ENCODE peak calls at places on chromosomes 4 and X, in ten cellular contexts. One of them, this sample, is unnamed.

GRCh38 chrX:121307441-121307840 is 260.0 kb downstream of the GLUD2 start:
- DNase-seq in stimulated activated CD8-positive, alpha-beta memory T cell treated with anti-CD3 and anti-CD28 coated beads, Interleukin-7, amount 100 ng/mL, for 1 hour: no peak
- DNase-seq in NCI-H69: no peak
- DNase-seq in T-helper 2 cell: no peak
- DNase-seq in hypothalamus: no peak
- DNase-seq in HT1080: no peak
- DNase-seq in Karpas-422: no peak
- DNase-seq in NT2/D1: no peak
- DNase-seq in NCI-H1092 treated with DMSO at 0.1 percent for 48 hours: no peak
- DNase-seq in cardiac muscle cell: peak
- DNase-seq in this sample: no peak

GRCh38 chr4:90715242-90715641 is 588.0 kb downstream of the CCSER1 start:
- DNase-seq in stimulated activated CD8-positive, alpha-beta memory T cell treated with anti-CD3 and anti-CD28 coated beads, Interleukin-7, amount 100 ng/mL, for 1 hour: no peak
- DNase-seq in NCI-H69: peak
- DNase-seq in T-helper 2 cell: no peak
- DNase-seq in hypothalamus: no peak
- DNase-seq in HT1080: no peak
- DNase-seq in Karpas-422: no peak
- DNase-seq in NT2/D1: no peak
- DNase-seq in NCI-H1092 treated with DMSO at 0.1 percent for 48 hours: peak
- DNase-seq in cardiac muscle cell: no peak
- DNase-seq in this sample: no peak

GRCh38 chr4:173459857-173460256 is 60.9 kb upstream of the SCRG1 start:
- DNase-seq in stimulated activated CD8-positive, alpha-beta memory T cell treated with anti-CD3 and anti-CD28 coated beads, Interleukin-7, amount 100 ng/mL, for 1 hour: no peak
- DNase-seq in NCI-H69: no peak
- DNase-seq in T-helper 2 cell: no peak
- DNase-seq in hypothalamus: no peak
- DNase-seq in HT1080: no peak
- DNase-seq in Karpas-422: no peak
- DNase-seq in NT2/D1: no peak
- DNase-seq in NCI-H1092 treated with DMSO at 0.1 percent for 48 hours: no peak
- DNase-seq in cardiac muscle cell: no peak
- DNase-seq in this sample: no peak

GRCh38 chr4:38857354-38858096 is 908 bp upstream of the TLR6 start:
- DNase-seq in stimulated activated CD8-positive, alpha-beta memory T cell treated with anti-CD3 and anti-CD28 coated beads, Interleukin-7, amount 100 ng/mL, for 1 hour: no peak
- DNase-seq in NCI-H69: no peak
- DNase-seq in T-helper 2 cell: no peak
- DNase-seq in hypothalamus: no peak
- DNase-seq in HT1080: peak
- DNase-seq in Karpas-422: peak
- DNase-seq in NT2/D1: no peak
- DNase-seq in NCI-H1092 treated with DMSO at 0.1 percent for 48 hours: no peak
- DNase-seq in cardiac muscle cell: peak
- DNase-seq in this sample: peak

GRCh38 chrX:113470166-113470565 is 629.5 kb upstream of the AMOT start:
- DNase-seq in stimulated activated CD8-positive, alpha-beta memory T cell treated with anti-CD3 and anti-CD28 coated beads, Interleukin-7, amount 100 ng/mL, for 1 hour: no peak
- DNase-seq in NCI-H69: no peak
- DNase-seq in T-helper 2 cell: no peak
- DNase-seq in hypothalamus: no peak
- DNase-seq in HT1080: no peak
- DNase-seq in Karpas-422: no peak
- DNase-seq in NT2/D1: no peak
- DNase-seq in NCI-H1092 treated with DMSO at 0.1 percent for 48 hours: no peak
- DNase-seq in cardiac muscle cell: no peak
- DNase-seq in this sample: no peak

GRCh38 chr4:118290951-118291350 is 61.9 kb downstream of the PRSS12 start:
- DNase-seq in stimulated activated CD8-positive, alpha-beta memory T cell treated with anti-CD3 and anti-CD28 coated beads, Interleukin-7, amount 100 ng/mL, for 1 hour: no peak
- DNase-seq in NCI-H69: no peak
- DNase-seq in T-helper 2 cell: no peak
- DNase-seq in hypothalamus: no peak
- DNase-seq in HT1080: peak
- DNase-seq in Karpas-422: no peak
- DNase-seq in NT2/D1: no peak
- DNase-seq in NCI-H1092 treated with DMSO at 0.1 percent for 48 hours: no peak
- DNase-seq in cardiac muscle cell: no peak
- DNase-seq in this sample: no peak

GRCh38 chr4:41304221-41304620 is 47.5 kb downstream of the UCHL1 start:
- DNase-seq in stimulated activated CD8-positive, alpha-beta memory T cell treated with anti-CD3 and anti-CD28 coated beads, Interleukin-7, amount 100 ng/mL, for 1 hour: no peak
- DNase-seq in NCI-H69: no peak
- DNase-seq in T-helper 2 cell: no peak
- DNase-seq in hypothalamus: no peak
- DNase-seq in HT1080: no peak
- DNase-seq in Karpas-422: no peak
- DNase-seq in NT2/D1: no peak
- DNase-seq in NCI-H1092 treated with DMSO at 0.1 percent for 48 hours: peak
- DNase-seq in cardiac muscle cell: no peak
- DNase-seq in this sample: peak

GRCh38 chr4:39576268-39576667 is 49.0 kb upstream of the UGDH start:
- DNase-seq in stimulated activated CD8-positive, alpha-beta memory T cell treated with anti-CD3 and anti-CD28 coated beads, Interleukin-7, amount 100 ng/mL, for 1 hour: no peak
- DNase-seq in NCI-H69: no peak
- DNase-seq in T-helper 2 cell: no peak
- DNase-seq in hypothalamus: no peak
- DNase-seq in HT1080: no peak
- DNase-seq in Karpas-422: no peak
- DNase-seq in NT2/D1: no peak
- DNase-seq in NCI-H1092 treated with DMSO at 0.1 percent for 48 hours: no peak
- DNase-seq in cardiac muscle cell: no peak
- DNase-seq in this sample: no peak

GRCh38 chr4:117284736-117285135 is 199.4 kb upstream of the TRAM1L1 start:
- DNase-seq in stimulated activated CD8-positive, alpha-beta memory T cell treated with anti-CD3 and anti-CD28 coated beads, Interleukin-7, amount 100 ng/mL, for 1 hour: no peak
- DNase-seq in NCI-H69: no peak
- DNase-seq in T-helper 2 cell: no peak
- DNase-seq in hypothalamus: no peak
- DNase-seq in HT1080: no peak
- DNase-seq in Karpas-422: no peak
- DNase-seq in NT2/D1: no peak
- DNase-seq in NCI-H1092 treated with DMSO at 0.1 percent for 48 hours: no peak
- DNase-seq in cardiac muscle cell: no peak
- DNase-seq in this sample: no peak

GRCh38 chrX:13101439-13102139 is 57.2 kb upstream of the FAM9C start:
- DNase-seq in stimulated activated CD8-positive, alpha-beta memory T cell treated with anti-CD3 and anti-CD28 coated beads, Interleukin-7, amount 100 ng/mL, for 1 hour: no peak
- DNase-seq in NCI-H69: peak
- DNase-seq in T-helper 2 cell: no peak
- DNase-seq in hypothalamus: no peak
- DNase-seq in HT1080: peak
- DNase-seq in Karpas-422: no peak
- DNase-seq in NT2/D1: no peak
- DNase-seq in NCI-H1092 treated with DMSO at 0.1 percent for 48 hours: no peak
- DNase-seq in cardiac muscle cell: peak
- DNase-seq in this sample: peak

GRCh38 chr4:20612313-20612712 is 87.9 kb upstream of the PACRGL start:
- DNase-seq in stimulated activated CD8-positive, alpha-beta memory T cell treated with anti-CD3 and anti-CD28 coated beads, Interleukin-7, amount 100 ng/mL, for 1 hour: no peak
- DNase-seq in NCI-H69: no peak
- DNase-seq in T-helper 2 cell: no peak
- DNase-seq in hypothalamus: no peak
- DNase-seq in HT1080: peak
- DNase-seq in Karpas-422: no peak
- DNase-seq in NT2/D1: no peak
- DNase-seq in NCI-H1092 treated with DMSO at 0.1 percent for 48 hours: no peak
- DNase-seq in cardiac muscle cell: no peak
- DNase-seq in this sample: no peak

GRCh38 chrX:68832101-68832416 is 3.2 kb downstream of the EFNB1 start:
- DNase-seq in stimulated activated CD8-positive, alpha-beta memory T cell treated with anti-CD3 and anti-CD28 coated beads, Interleukin-7, amount 100 ng/mL, for 1 hour: no peak
- DNase-seq in NCI-H69: peak
- DNase-seq in T-helper 2 cell: no peak
- DNase-seq in hypothalamus: no peak
- DNase-seq in HT1080: peak
- DNase-seq in Karpas-422: peak
- DNase-seq in NT2/D1: no peak
- DNase-seq in NCI-H1092 treated with DMSO at 0.1 percent for 48 hours: peak
- DNase-seq in cardiac muscle cell: peak
- DNase-seq in this sample: no peak

GRCh38 chrX:150548251-150548650 is 20.2 kb upstream of the MTM1 start:
- DNase-seq in stimulated activated CD8-positive, alpha-beta memory T cell treated with anti-CD3 and anti-CD28 coated beads, Interleukin-7, amount 100 ng/mL, for 1 hour: no peak
- DNase-seq in NCI-H69: no peak
- DNase-seq in T-helper 2 cell: no peak
- DNase-seq in hypothalamus: no peak
- DNase-seq in HT1080: no peak
- DNase-seq in Karpas-422: no peak
- DNase-seq in NT2/D1: no peak
- DNase-seq in NCI-H1092 treated with DMSO at 0.1 percent for 48 hours: no peak
- DNase-seq in cardiac muscle cell: no peak
- DNase-seq in this sample: no peak

GRCh38 chrX:20693071-20693470 is 426.4 kb upstream of the RPS6KA3 start:
- DNase-seq in stimulated activated CD8-positive, alpha-beta memory T cell treated with anti-CD3 and anti-CD28 coated beads, Interleukin-7, amount 100 ng/mL, for 1 hour: no peak
- DNase-seq in NCI-H69: no peak
- DNase-seq in T-helper 2 cell: no peak
- DNase-seq in hypothalamus: no peak
- DNase-seq in HT1080: peak
- DNase-seq in Karpas-422: no peak
- DNase-seq in NT2/D1: no peak
- DNase-seq in NCI-H1092 treated with DMSO at 0.1 percent for 48 hours: no peak
- DNase-seq in cardiac muscle cell: no peak
- DNase-seq in this sample: no peak

GRCh38 chrX:153651540-153652079 is 4.6 kb downstream of the DUSP9 start:
- DNase-seq in stimulated activated CD8-positive, alpha-beta memory T cell treated with anti-CD3 and anti-CD28 coated beads, Interleukin-7, amount 100 ng/mL, for 1 hour: no peak
- DNase-seq in NCI-H69: no peak
- DNase-seq in T-helper 2 cell: no peak
- DNase-seq in hypothalamus: no peak
- DNase-seq in HT1080: no peak
- DNase-seq in Karpas-422: peak
- DNase-seq in NT2/D1: no peak
- DNase-seq in NCI-H1092 treated with DMSO at 0.1 percent for 48 hours: no peak
- DNase-seq in cardiac muscle cell: no peak
- DNase-seq in this sample: no peak

GRCh38 chrX:133943507-133943906 is 41.9 kb downstream of the GPC3 start:
- DNase-seq in stimulated activated CD8-positive, alpha-beta memory T cell treated with anti-CD3 and anti-CD28 coated beads, Interleukin-7, amount 100 ng/mL, for 1 hour: no peak
- DNase-seq in NCI-H69: no peak
- DNase-seq in T-helper 2 cell: no peak
- DNase-seq in hypothalamus: no peak
- DNase-seq in HT1080: no peak
- DNase-seq in Karpas-422: no peak
- DNase-seq in NT2/D1: no peak
- DNase-seq in NCI-H1092 treated with DMSO at 0.1 percent for 48 hours: no peak
- DNase-seq in cardiac muscle cell: no peak
- DNase-seq in this sample: no peak

GRCh38 chrX:153537526-153538295 is 20.3 kb downstream of the ATP2B3 start:
- DNase-seq in stimulated activated CD8-positive, alpha-beta memory T cell treated with anti-CD3 and anti-CD28 coated beads, Interleukin-7, amount 100 ng/mL, for 1 hour: no peak
- DNase-seq in NCI-H69: peak
- DNase-seq in T-helper 2 cell: no peak
- DNase-seq in hypothalamus: no peak
- DNase-seq in HT1080: no peak
- DNase-seq in Karpas-422: no peak
- DNase-seq in NT2/D1: no peak
- DNase-seq in NCI-H1092 treated with DMSO at 0.1 percent for 48 hours: peak
- DNase-seq in cardiac muscle cell: no peak
- DNase-seq in this sample: no peak

GRCh38 chrX:94914235-94914634 is 1240.2 kb downstream of the FAM133A start:
- DNase-seq in stimulated activated CD8-positive, alpha-beta memory T cell treated with anti-CD3 and anti-CD28 coated beads, Interleukin-7, amount 100 ng/mL, for 1 hour: no peak
- DNase-seq in NCI-H69: peak
- DNase-seq in T-helper 2 cell: no peak
- DNase-seq in hypothalamus: no peak
- DNase-seq in HT1080: no peak
- DNase-seq in Karpas-422: no peak
- DNase-seq in NT2/D1: no peak
- DNase-seq in NCI-H1092 treated with DMSO at 0.1 percent for 48 hours: no peak
- DNase-seq in cardiac muscle cell: no peak
- DNase-seq in this sample: no peak

GRCh38 chr4:70712604-70713452 is 8.9 kb upstream of the RUFY3 start:
- DNase-seq in stimulated activated CD8-positive, alpha-beta memory T cell treated with anti-CD3 and anti-CD28 coated beads, Interleukin-7, amount 100 ng/mL, for 1 hour: no peak
- DNase-seq in NCI-H69: no peak
- DNase-seq in T-helper 2 cell: no peak
- DNase-seq in hypothalamus: no peak
- DNase-seq in HT1080: no peak
- DNase-seq in Karpas-422: no peak
- DNase-seq in NT2/D1: no peak
- DNase-seq in NCI-H1092 treated with DMSO at 0.1 percent for 48 hours: no peak
- DNase-seq in cardiac muscle cell: no peak
- DNase-seq in this sample: no peak

GRCh38 chr4:37816719-37817118 is 9.8 kb upstream of the PGM2 start:
- DNase-seq in stimulated activated CD8-positive, alpha-beta memory T cell treated with anti-CD3 and anti-CD28 coated beads, Interleukin-7, amount 100 ng/mL, for 1 hour: no peak
- DNase-seq in NCI-H69: no peak
- DNase-seq in T-helper 2 cell: no peak
- DNase-seq in hypothalamus: no peak
- DNase-seq in HT1080: no peak
- DNase-seq in Karpas-422: no peak
- DNase-seq in NT2/D1: no peak
- DNase-seq in NCI-H1092 treated with DMSO at 0.1 percent for 48 hours: no peak
- DNase-seq in cardiac muscle cell: no peak
- DNase-seq in this sample: no peak

GRCh38 chr4:88457307-88458090 is 580 bp downstream of the HERC5 start:
- DNase-seq in stimulated activated CD8-positive, alpha-beta memory T cell treated with anti-CD3 and anti-CD28 coated beads, Interleukin-7, amount 100 ng/mL, for 1 hour: no peak
- DNase-seq in NCI-H69: peak
- DNase-seq in T-helper 2 cell: no peak
- DNase-seq in hypothalamus: peak
- DNase-seq in HT1080: no peak
- DNase-seq in Karpas-422: no peak
- DNase-seq in NT2/D1: no peak
- DNase-seq in NCI-H1092 treated with DMSO at 0.1 percent for 48 hours: no peak
- DNase-seq in cardiac muscle cell: peak
- DNase-seq in this sample: peak

GRCh38 chrX:104288269-104288668 is 33.5 kb upstream of the ESX1 start:
- DNase-seq in stimulated activated CD8-positive, alpha-beta memory T cell treated with anti-CD3 and anti-CD28 coated beads, Interleukin-7, amount 100 ng/mL, for 1 hour: no peak
- DNase-seq in NCI-H69: no peak
- DNase-seq in T-helper 2 cell: no peak
- DNase-seq in hypothalamus: no peak
- DNase-seq in HT1080: no peak
- DNase-seq in Karpas-422: no peak
- DNase-seq in NT2/D1: peak
- DNase-seq in NCI-H1092 treated with DMSO at 0.1 percent for 48 hours: no peak
- DNase-seq in cardiac muscle cell: peak
- DNase-seq in this sample: no peak

GRCh38 chr4:185219551-185220344 is 10.3 kb downstream of the SNX25 start:
- DNase-seq in stimulated activated CD8-positive, alpha-beta memory T cell treated with anti-CD3 and anti-CD28 coated beads, Interleukin-7, amount 100 ng/mL, for 1 hour: no peak
- DNase-seq in NCI-H69: peak
- DNase-seq in T-helper 2 cell: no peak
- DNase-seq in hypothalamus: no peak
- DNase-seq in HT1080: peak
- DNase-seq in Karpas-422: peak
- DNase-seq in NT2/D1: no peak
- DNase-seq in NCI-H1092 treated with DMSO at 0.1 percent for 48 hours: no peak
- DNase-seq in cardiac muscle cell: peak
- DNase-seq in this sample: no peak

GRCh38 chr4:142846729-142847606 is 867 bp upstream of the INPP4B start:
- DNase-seq in stimulated activated CD8-positive, alpha-beta memory T cell treated with anti-CD3 and anti-CD28 coated beads, Interleukin-7, amount 100 ng/mL, for 1 hour: peak
- DNase-seq in NCI-H69: peak
- DNase-seq in T-helper 2 cell: peak
- DNase-seq in hypothalamus: peak
- DNase-seq in HT1080: peak
- DNase-seq in Karpas-422: no peak
- DNase-seq in NT2/D1: peak
- DNase-seq in NCI-H1092 treated with DMSO at 0.1 percent for 48 hours: peak
- DNase-seq in cardiac muscle cell: peak
- DNase-seq in this sample: peak

GRCh38 chrX:79080131-79080530 is 64.4 kb upstream of the GPR174 start:
- DNase-seq in stimulated activated CD8-positive, alpha-beta memory T cell treated with anti-CD3 and anti-CD28 coated beads, Interleukin-7, amount 100 ng/mL, for 1 hour: no peak
- DNase-seq in NCI-H69: no peak
- DNase-seq in T-helper 2 cell: no peak
- DNase-seq in hypothalamus: no peak
- DNase-seq in HT1080: no peak
- DNase-seq in Karpas-422: no peak
- DNase-seq in NT2/D1: no peak
- DNase-seq in NCI-H1092 treated with DMSO at 0.1 percent for 48 hours: no peak
- DNase-seq in cardiac muscle cell: peak
- DNase-seq in this sample: no peak

GRCh38 chrX:108473979-108474378 is 34.3 kb downstream of the COL4A5 start:
- DNase-seq in stimulated activated CD8-positive, alpha-beta memory T cell treated with anti-CD3 and anti-CD28 coated beads, Interleukin-7, amount 100 ng/mL, for 1 hour: no peak
- DNase-seq in NCI-H69: no peak
- DNase-seq in T-helper 2 cell: no peak
- DNase-seq in hypothalamus: no peak
- DNase-seq in HT1080: no peak
- DNase-seq in Karpas-422: no peak
- DNase-seq in NT2/D1: no peak
- DNase-seq in NCI-H1092 treated with DMSO at 0.1 percent for 48 hours: no peak
- DNase-seq in cardiac muscle cell: no peak
- DNase-seq in this sample: no peak

GRCh38 chrX:2679534-2680485 is 11.3 kb upstream of the CD99 start:
- DNase-seq in stimulated activated CD8-positive, alpha-beta memory T cell treated with anti-CD3 and anti-CD28 coated beads, Interleukin-7, amount 100 ng/mL, for 1 hour: no peak
- DNase-seq in NCI-H69: no peak
- DNase-seq in T-helper 2 cell: no peak
- DNase-seq in hypothalamus: no peak
- DNase-seq in HT1080: no peak
- DNase-seq in Karpas-422: no peak
- DNase-seq in NT2/D1: no peak
- DNase-seq in NCI-H1092 treated with DMSO at 0.1 percent for 48 hours: no peak
- DNase-seq in cardiac muscle cell: peak
- DNase-seq in this sample: no peak

GRCh38 chr4:85457752-85458467 is 17.0 kb upstream of the ARHGAP24 start:
- DNase-seq in stimulated activated CD8-positive, alpha-beta memory T cell treated with anti-CD3 and anti-CD28 coated beads, Interleukin-7, amount 100 ng/mL, for 1 hour: no peak
- DNase-seq in NCI-H69: no peak
- DNase-seq in T-helper 2 cell: no peak
- DNase-seq in hypothalamus: no peak
- DNase-seq in HT1080: no peak
- DNase-seq in Karpas-422: no peak
- DNase-seq in NT2/D1: no peak
- DNase-seq in NCI-H1092 treated with DMSO at 0.1 percent for 48 hours: no peak
- DNase-seq in cardiac muscle cell: no peak
- DNase-seq in this sample: no peak

This sample was measured in left lung.